ENCODE peak calls at places on chromosomes 13 and 19, in nine cellular contexts. K is AG09319, M is NCI-H774, W is NCI-H510A treated with DMSO at 0.1 percent for 48 hours, Q is left cardiac atrium, P is GM20000, H is H7, Z is KG1, N is AML-193. J is an unnamed sample.
A peak's percentile ranks its signal among the peaks of the same experiment; 100 is the strongest.

GRCh38 chr13:24747248-24748151 is 16.5 kb upstream of the RNF17 start:
- DNase-seq in K (no peak), M (peak; percentile 16), W (peak; percentile 36), Q (no peak), P (no peak), H (peak; percentile 64), Z (no peak), N (no peak), J (peak; percentile 15)

GRCh38 chr19:2237051-2237868 is 636 bp downstream of the SF3A2 start:
- DNase-seq in K (no peak), M (no peak), W (no peak), Q (no peak), P (no peak), H (no peak), Z (no peak), N (no peak), J (no peak)

GRCh38 chr19:415292-415691 is 6.3 kb upstream of the C2CD4C start:
- DNase-seq in K (no peak), M (no peak), W (no peak), Q (no peak), P (no peak), H (no peak), Z (no peak), N (no peak), J (no peak)

GRCh38 chr19:51158474-51159129 is 16.5 kb downstream of the SIGLEC7 start:
- DNase-seq in K (no peak), M (no peak), W (no peak), Q (peak; percentile 65), P (peak; percentile 67), H (peak; percentile 82), Z (peak; percentile 55), N (peak; percentile 59), J (peak; percentile 82)

GRCh38 chr13:39765801-39766463 is 110.5 kb downstream of the COG6 start:
- DNase-seq in K (no peak), M (peak; percentile 33), W (no peak), Q (peak; percentile 40), P (no peak), H (peak; percentile 38), Z (no peak), N (no peak), J (no peak)

GRCh38 chr19:53659292-53659691 is 27.5 kb downstream of the DPRX start:
- DNase-seq in K (no peak), M (no peak), W (no peak), Q (peak; percentile 34), P (no peak), H (peak; percentile 78), Z (no peak), N (peak; percentile 2), J (no peak)

GRCh38 chr19:39093761-39094160 is 9.6 kb downstream of the ACP7 start:
- DNase-seq in K (no peak), M (no peak), W (no peak), Q (no peak), P (no peak), H (no peak), Z (no peak), N (peak; percentile 5), J (no peak)

GRCh38 chr19:14006766-14007562 is 844 bp upstream of the RFX1 start:
- DNase-seq in K (no peak), M (peak; percentile 93), W (no peak), Q (peak; percentile 90), P (no peak), H (peak; percentile 89), Z (peak; percentile 68), N (no peak), J (peak; percentile 85)

GRCh38 chr19:15304140-15304705 is 28.1 kb downstream of the BRD4 start:
- DNase-seq in K (no peak), M (no peak), W (no peak), Q (no peak), P (no peak), H (no peak), Z (no peak), N (no peak), J (no peak)

J was measured in HL-60.